ENCODE peak calls at places on chromosomes 2 and 18, in five cellular contexts. X is endothelial cell; J is stimulated activated CD8-positive, alpha-beta memory T cell treated with anti-CD3 and anti-CD28 coated beads, Interleukin-15, amount 100 ng/mL, for 4 hours; Z is activated T-cell treated with anti-CD3 and anti-CD28 coated beads, Interleukin-2, amount 50 U/mL, for 72 hours; U is stimulated activated CD4-positive, alpha-beta T cell treated with anti-CD3 and anti-CD28 coated beads, Interleukin-4, amount 100 ng/mL, for 4 hours. F is an unnamed sample.

GRCh38 chr2:229920011-229920781 is 1.6 kb downstream of the TRIP12 start:
- DNase-seq in J (no peak), X (peak), U (peak), Z (peak), F (no peak)

GRCh38 chr2:127530245-127531132 is 4.2 kb upstream of the IWS1 start:
- DNase-seq in X (no peak), Z (no peak), U (no peak), J (no peak), F (no peak)

GRCh38 chr2:44884231-44884630 is 57.3 kb upstream of the SIX3 start:
- DNase-seq in U (no peak), Z (no peak), J (no peak), X (no peak), F (no peak)

GRCh38 chr2:235263205-235264120 is 230.4 kb upstream of the AGAP1 start:
- DNase-seq in U (no peak), J (no peak), Z (no peak), X (no peak), F (no peak)

GRCh38 chr2:84894131-84894586 is 11.3 kb upstream of the TMSB10 start:
- DNase-seq in Z (no peak), J (no peak), U (no peak), X (no peak), F (no peak)

GRCh38 chr18:25189391-25190185 is 162.4 kb downstream of the ZNF521 start:
- DNase-seq in Z (no peak), J (no peak), U (no peak), X (no peak), F (no peak)

GRCh38 chr2:200698217-200698616 is 112.4 kb downstream of the AOX1 start:
- DNase-seq in X (no peak), J (no peak), Z (no peak), U (no peak), F (no peak)

GRCh38 chr2:174778479-174778962 is 14.2 kb upstream of the CHRNA1 start:
- DNase-seq in Z (peak), X (no peak), U (peak), J (peak), F (peak)

GRCh38 chr2:106264203-106264602 is 70.1 kb upstream of the UXS1 start:
- DNase-seq in U (no peak), J (no peak), X (no peak), Z (no peak), F (no peak)

GRCh38 chr2:160207804-160208661 is 8.0 kb upstream of the ITGB6 start:
- DNase-seq in U (no peak), J (no peak), X (no peak), Z (peak), F (peak)

GRCh38 chr2:39264733-39265132 is 21.0 kb upstream of the CDKL4 start:
- DNase-seq in Z (no peak), J (no peak), X (no peak), U (no peak), F (no peak)

GRCh38 chr2:105393373-105394055 is 5.3 kb downstream of the FHL2 start:
- DNase-seq in Z (no peak), J (no peak), X (no peak), U (no peak), F (no peak)

GRCh38 chr2:102193074-102193473 is 6.3 kb downstream of the IL1RL2 start:
- DNase-seq in X (no peak), U (no peak), J (no peak), Z (no peak), F (no peak)

GRCh38 chr18:2302628-2303516 is 268.4 kb downstream of the METTL4 start:
- DNase-seq in Z (no peak), X (no peak), J (no peak), U (no peak), F (no peak)

GRCh38 chr2:165376571-165376975 is 92.9 kb upstream of the CSRNP3 start:
- DNase-seq in X (no peak), U (no peak), J (no peak), Z (no peak), F (no peak)

GRCh38 chr2:157922341-157922740 is 46.2 kb upstream of the ACVR1 start:
- DNase-seq in U (no peak), J (no peak), Z (no peak), X (no peak), F (no peak)

F was measured in ascending aorta.